ENCODE peak calls at places on chromosomes 1 and 21, in seven cellular contexts. One of them, this sample, is unnamed.
A peak's percentile ranks its signal among the peaks of the same experiment; 100 is the strongest.

GRCh38 chr1:113125469-113125868 is 52.5 kb downstream of the LRIG2 start:
- ATAC-seq in K562: no peak
- ATAC-seq in psoas muscle: no peak
- ATAC-seq in stimulated activated naive CD8-positive, alpha-beta T cell treated with anti-CD3 and anti-CD28 coated beads, Interleukin-15, Interleukin-2, amounts not matched to agents 100 U/mL and 50 U/mL, for 24 hours: no peak
- ATAC-seq in aorta: no peak
- ATAC-seq in heart right ventricle: no peak
- ATAC-seq in esophagus mucosa: no peak
- ATAC-seq in this sample: no peak

GRCh38 chr21:31343680-31344480 is at the start of gene TIAM1:
- ATAC-seq in K562: no peak
- ATAC-seq in psoas muscle: no peak
- ATAC-seq in stimulated activated naive CD8-positive, alpha-beta T cell treated with anti-CD3 and anti-CD28 coated beads, Interleukin-15, Interleukin-2, amounts not matched to agents 100 U/mL and 50 U/mL, for 24 hours: peak; percentile 58
- ATAC-seq in aorta: peak; percentile 66
- ATAC-seq in heart right ventricle: peak; percentile 86
- ATAC-seq in esophagus mucosa: peak; percentile 92
- ATAC-seq in this sample: peak; percentile 84

GRCh38 chr1:87733421-87733820 is 404.7 kb downstream of the LMO4 start:
- ATAC-seq in K562: no peak
- ATAC-seq in psoas muscle: no peak
- ATAC-seq in stimulated activated naive CD8-positive, alpha-beta T cell treated with anti-CD3 and anti-CD28 coated beads, Interleukin-15, Interleukin-2, amounts not matched to agents 100 U/mL and 50 U/mL, for 24 hours: no peak
- ATAC-seq in aorta: no peak
- ATAC-seq in heart right ventricle: no peak
- ATAC-seq in esophagus mucosa: no peak
- ATAC-seq in this sample: no peak

GRCh38 chr1:203128691-203129500 is 1.4 kb downstream of the ADORA1 start:
- ATAC-seq in K562: no peak
- ATAC-seq in psoas muscle: no peak
- ATAC-seq in stimulated activated naive CD8-positive, alpha-beta T cell treated with anti-CD3 and anti-CD28 coated beads, Interleukin-15, Interleukin-2, amounts not matched to agents 100 U/mL and 50 U/mL, for 24 hours: no peak
- ATAC-seq in aorta: no peak
- ATAC-seq in heart right ventricle: peak; percentile 8
- ATAC-seq in esophagus mucosa: peak; percentile 4
- ATAC-seq in this sample: no peak

GRCh38 chr1:9248341-9249262 is 14.0 kb downstream of the H6PD start:
- ATAC-seq in K562: no peak
- ATAC-seq in psoas muscle: no peak
- ATAC-seq in stimulated activated naive CD8-positive, alpha-beta T cell treated with anti-CD3 and anti-CD28 coated beads, Interleukin-15, Interleukin-2, amounts not matched to agents 100 U/mL and 50 U/mL, for 24 hours: no peak
- ATAC-seq in aorta: no peak
- ATAC-seq in heart right ventricle: no peak
- ATAC-seq in esophagus mucosa: peak; percentile 2
- ATAC-seq in this sample: no peak

GRCh38 chr1:106978477-106979322 is 77.8 kb upstream of the PRMT6 start:
- ATAC-seq in K562: no peak
- ATAC-seq in psoas muscle: no peak
- ATAC-seq in stimulated activated naive CD8-positive, alpha-beta T cell treated with anti-CD3 and anti-CD28 coated beads, Interleukin-15, Interleukin-2, amounts not matched to agents 100 U/mL and 50 U/mL, for 24 hours: no peak
- ATAC-seq in aorta: peak; percentile 66
- ATAC-seq in heart right ventricle: no peak
- ATAC-seq in esophagus mucosa: peak; percentile 66
- ATAC-seq in this sample: no peak

GRCh38 chr1:85295006-85295431 is 18.6 kb upstream of the BCL10 start:
- ATAC-seq in K562: no peak
- ATAC-seq in psoas muscle: no peak
- ATAC-seq in stimulated activated naive CD8-positive, alpha-beta T cell treated with anti-CD3 and anti-CD28 coated beads, Interleukin-15, Interleukin-2, amounts not matched to agents 100 U/mL and 50 U/mL, for 24 hours: no peak
- ATAC-seq in aorta: no peak
- ATAC-seq in heart right ventricle: no peak
- ATAC-seq in esophagus mucosa: peak; percentile 80
- ATAC-seq in this sample: no peak

GRCh38 chr1:170927955-170928850 is 7.1 kb upstream of the MROH9 start:
- ATAC-seq in K562: no peak
- ATAC-seq in psoas muscle: no peak
- ATAC-seq in stimulated activated naive CD8-positive, alpha-beta T cell treated with anti-CD3 and anti-CD28 coated beads, Interleukin-15, Interleukin-2, amounts not matched to agents 100 U/mL and 50 U/mL, for 24 hours: no peak
- ATAC-seq in aorta: no peak
- ATAC-seq in heart right ventricle: no peak
- ATAC-seq in esophagus mucosa: no peak
- ATAC-seq in this sample: no peak

GRCh38 chr1:156436319-156437043 is 64.1 kb downstream of the MEF2D start:
- ATAC-seq in K562: no peak
- ATAC-seq in psoas muscle: no peak
- ATAC-seq in stimulated activated naive CD8-positive, alpha-beta T cell treated with anti-CD3 and anti-CD28 coated beads, Interleukin-15, Interleukin-2, amounts not matched to agents 100 U/mL and 50 U/mL, for 24 hours: no peak
- ATAC-seq in aorta: no peak
- ATAC-seq in heart right ventricle: no peak
- ATAC-seq in esophagus mucosa: no peak
- ATAC-seq in this sample: peak; percentile 39

GRCh38 chr1:19274636-19275035 is 13.9 kb downstream of the AKR7A3 start:
- ATAC-seq in K562: no peak
- ATAC-seq in psoas muscle: no peak
- ATAC-seq in stimulated activated naive CD8-positive, alpha-beta T cell treated with anti-CD3 and anti-CD28 coated beads, Interleukin-15, Interleukin-2, amounts not matched to agents 100 U/mL and 50 U/mL, for 24 hours: no peak
- ATAC-seq in aorta: no peak
- ATAC-seq in heart right ventricle: no peak
- ATAC-seq in esophagus mucosa: no peak
- ATAC-seq in this sample: no peak

GRCh38 chr1:210938416-210938925 is 195.5 kb downstream of the KCNH1 start:
- ATAC-seq in K562: no peak
- ATAC-seq in psoas muscle: no peak
- ATAC-seq in stimulated activated naive CD8-positive, alpha-beta T cell treated with anti-CD3 and anti-CD28 coated beads, Interleukin-15, Interleukin-2, amounts not matched to agents 100 U/mL and 50 U/mL, for 24 hours: no peak
- ATAC-seq in aorta: no peak
- ATAC-seq in heart right ventricle: no peak
- ATAC-seq in esophagus mucosa: no peak
- ATAC-seq in this sample: no peak

GRCh38 chr1:161803181-161803580 is 37.1 kb downstream of the ATF6 start:
- ATAC-seq in K562: no peak
- ATAC-seq in psoas muscle: no peak
- ATAC-seq in stimulated activated naive CD8-positive, alpha-beta T cell treated with anti-CD3 and anti-CD28 coated beads, Interleukin-15, Interleukin-2, amounts not matched to agents 100 U/mL and 50 U/mL, for 24 hours: no peak
- ATAC-seq in aorta: no peak
- ATAC-seq in heart right ventricle: no peak
- ATAC-seq in esophagus mucosa: no peak
- ATAC-seq in this sample: no peak

GRCh38 chr1:89622895-89623294 is 10.0 kb upstream of the LRRC8C start:
- ATAC-seq in K562: peak; percentile 82
- ATAC-seq in psoas muscle: no peak
- ATAC-seq in stimulated activated naive CD8-positive, alpha-beta T cell treated with anti-CD3 and anti-CD28 coated beads, Interleukin-15, Interleukin-2, amounts not matched to agents 100 U/mL and 50 U/mL, for 24 hours: no peak
- ATAC-seq in aorta: no peak
- ATAC-seq in heart right ventricle: no peak
- ATAC-seq in esophagus mucosa: no peak
- ATAC-seq in this sample: no peak

GRCh38 chr1:211337430-211338227 is 11.0 kb downstream of the TRAF5 start:
- ATAC-seq in K562: peak; percentile 30
- ATAC-seq in psoas muscle: no peak
- ATAC-seq in stimulated activated naive CD8-positive, alpha-beta T cell treated with anti-CD3 and anti-CD28 coated beads, Interleukin-15, Interleukin-2, amounts not matched to agents 100 U/mL and 50 U/mL, for 24 hours: no peak
- ATAC-seq in aorta: no peak
- ATAC-seq in heart right ventricle: no peak
- ATAC-seq in esophagus mucosa: no peak
- ATAC-seq in this sample: no peak

GRCh38 chr1:245999697-246000637 is 507.1 kb downstream of the SMYD3 start:
- ATAC-seq in K562: peak; percentile 56
- ATAC-seq in psoas muscle: no peak
- ATAC-seq in stimulated activated naive CD8-positive, alpha-beta T cell treated with anti-CD3 and anti-CD28 coated beads, Interleukin-15, Interleukin-2, amounts not matched to agents 100 U/mL and 50 U/mL, for 24 hours: no peak
- ATAC-seq in aorta: no peak
- ATAC-seq in heart right ventricle: no peak
- ATAC-seq in esophagus mucosa: no peak
- ATAC-seq in this sample: no peak

GRCh38 chr1:233723387-233723786 is 109.5 kb downstream of the KCNK1 start:
- ATAC-seq in K562: no peak
- ATAC-seq in psoas muscle: no peak
- ATAC-seq in stimulated activated naive CD8-positive, alpha-beta T cell treated with anti-CD3 and anti-CD28 coated beads, Interleukin-15, Interleukin-2, amounts not matched to agents 100 U/mL and 50 U/mL, for 24 hours: no peak
- ATAC-seq in aorta: no peak
- ATAC-seq in heart right ventricle: peak; percentile 83
- ATAC-seq in esophagus mucosa: no peak
- ATAC-seq in this sample: no peak

GRCh38 chr1:167086033-167086432 is 4.1 kb downstream of the GPA33 start:
- ATAC-seq in K562: no peak
- ATAC-seq in psoas muscle: peak; percentile 55
- ATAC-seq in stimulated activated naive CD8-positive, alpha-beta T cell treated with anti-CD3 and anti-CD28 coated beads, Interleukin-15, Interleukin-2, amounts not matched to agents 100 U/mL and 50 U/mL, for 24 hours: no peak
- ATAC-seq in aorta: no peak
- ATAC-seq in heart right ventricle: no peak
- ATAC-seq in esophagus mucosa: peak; percentile 17
- ATAC-seq in this sample: no peak

GRCh38 chr1:199020904-199021303 is 382.1 kb downstream of the PTPRC start:
- ATAC-seq in K562: no peak
- ATAC-seq in psoas muscle: no peak
- ATAC-seq in stimulated activated naive CD8-positive, alpha-beta T cell treated with anti-CD3 and anti-CD28 coated beads, Interleukin-15, Interleukin-2, amounts not matched to agents 100 U/mL and 50 U/mL, for 24 hours: no peak
- ATAC-seq in aorta: no peak
- ATAC-seq in heart right ventricle: no peak
- ATAC-seq in esophagus mucosa: no peak
- ATAC-seq in this sample: no peak

GRCh38 chr1:244074559-244075171 is 23.6 kb downstream of the ZBTB18 start:
- ATAC-seq in K562: no peak
- ATAC-seq in psoas muscle: no peak
- ATAC-seq in stimulated activated naive CD8-positive, alpha-beta T cell treated with anti-CD3 and anti-CD28 coated beads, Interleukin-15, Interleukin-2, amounts not matched to agents 100 U/mL and 50 U/mL, for 24 hours: peak; percentile 71
- ATAC-seq in aorta: no peak
- ATAC-seq in heart right ventricle: no peak
- ATAC-seq in esophagus mucosa: no peak
- ATAC-seq in this sample: no peak

GRCh38 chr1:113266788-113267187 is 123.5 kb upstream of the MAGI3 start:
- ATAC-seq in K562: no peak
- ATAC-seq in psoas muscle: no peak
- ATAC-seq in stimulated activated naive CD8-positive, alpha-beta T cell treated with anti-CD3 and anti-CD28 coated beads, Interleukin-15, Interleukin-2, amounts not matched to agents 100 U/mL and 50 U/mL, for 24 hours: no peak
- ATAC-seq in aorta: no peak
- ATAC-seq in heart right ventricle: no peak
- ATAC-seq in esophagus mucosa: peak; percentile 56
- ATAC-seq in this sample: no peak

GRCh38 chr1:20089328-20090077 is 19.5 kb downstream of the PLA2G5 start:
- ATAC-seq in K562: peak; percentile 84
- ATAC-seq in psoas muscle: no peak
- ATAC-seq in stimulated activated naive CD8-positive, alpha-beta T cell treated with anti-CD3 and anti-CD28 coated beads, Interleukin-15, Interleukin-2, amounts not matched to agents 100 U/mL and 50 U/mL, for 24 hours: no peak
- ATAC-seq in aorta: no peak
- ATAC-seq in heart right ventricle: no peak
- ATAC-seq in esophagus mucosa: peak; percentile 38
- ATAC-seq in this sample: no peak

GRCh38 chr1:77594366-77595112 is 87.9 kb downstream of the ZZZ3 start:
- ATAC-seq in K562: no peak
- ATAC-seq in psoas muscle: peak; percentile 63
- ATAC-seq in stimulated activated naive CD8-positive, alpha-beta T cell treated with anti-CD3 and anti-CD28 coated beads, Interleukin-15, Interleukin-2, amounts not matched to agents 100 U/mL and 50 U/mL, for 24 hours: no peak
- ATAC-seq in aorta: no peak
- ATAC-seq in heart right ventricle: no peak
- ATAC-seq in esophagus mucosa: no peak
- ATAC-seq in this sample: no peak

GRCh38 chr1:206739411-206740076 is 31.0 kb upstream of the IL19 start:
- ATAC-seq in K562: peak; percentile 12
- ATAC-seq in psoas muscle: peak; percentile 29
- ATAC-seq in stimulated activated naive CD8-positive, alpha-beta T cell treated with anti-CD3 and anti-CD28 coated beads, Interleukin-15, Interleukin-2, amounts not matched to agents 100 U/mL and 50 U/mL, for 24 hours: peak; percentile 77
- ATAC-seq in aorta: no peak
- ATAC-seq in heart right ventricle: no peak
- ATAC-seq in esophagus mucosa: peak; percentile 40
- ATAC-seq in this sample: peak; percentile 25

GRCh38 chr21:14260459-14260764 is 44.5 kb downstream of the RBM11 start:
- ATAC-seq in K562: no peak
- ATAC-seq in psoas muscle: no peak
- ATAC-seq in stimulated activated naive CD8-positive, alpha-beta T cell treated with anti-CD3 and anti-CD28 coated beads, Interleukin-15, Interleukin-2, amounts not matched to agents 100 U/mL and 50 U/mL, for 24 hours: no peak
- ATAC-seq in aorta: no peak
- ATAC-seq in heart right ventricle: no peak
- ATAC-seq in esophagus mucosa: no peak
- ATAC-seq in this sample: no peak

GRCh38 chr1:19058476-19058797 is 102.0 kb upstream of the IFFO2 start:
- ATAC-seq in K562: no peak
- ATAC-seq in psoas muscle: no peak
- ATAC-seq in stimulated activated naive CD8-positive, alpha-beta T cell treated with anti-CD3 and anti-CD28 coated beads, Interleukin-15, Interleukin-2, amounts not matched to agents 100 U/mL and 50 U/mL, for 24 hours: no peak
- ATAC-seq in aorta: no peak
- ATAC-seq in heart right ventricle: no peak
- ATAC-seq in esophagus mucosa: no peak
- ATAC-seq in this sample: no peak

This sample was measured in gastroesophageal sphincter.